ENCODE peak calls at places on chromosomes 6 and 20, in seven cellular contexts. E is HepG2, R is ovary, I is heart left ventricle, V is GM12892, S is uterus, B is esophagus squamous epithelium. U is an unnamed sample.

GRCh38 chr20:59493926-59494325 is 110.4 kb upstream of the PHACTR3 start:
- DNase-seq in R (no peak), B (no peak), E (no peak), I (no peak), S (no peak), V (no peak), U (no peak)

GRCh38 chr6:16511723-16512584 is 249.3 kb downstream of the ATXN1 start:
- DNase-seq in I (no peak), S (no peak), R (no peak), V (no peak), E (no peak), B (no peak), U (no peak)

GRCh38 chr20:4720121-4720976 is 1.4 kb upstream of the PRND start:
- DNase-seq in V (peak), R (peak), B (peak), E (peak), S (peak), I (peak), U (peak)

GRCh38 chr6:107414246-107414645 is 45.1 kb downstream of the PDSS2 start:
- DNase-seq in S (no peak), I (no peak), R (no peak), E (no peak), V (no peak), B (no peak), U (no peak)

GRCh38 chr6:53623497-53623896 is 42.1 kb downstream of the KLHL31 start:
- DNase-seq in R (no peak), E (no peak), I (no peak), S (no peak), V (no peak), B (no peak), U (no peak)

GRCh38 chr6:128807577-128807976 is 75.4 kb upstream of the LAMA2 start:
- DNase-seq in V (no peak), E (peak), S (no peak), B (no peak), I (no peak), R (no peak), U (no peak)

GRCh38 chr6:157763129-157763893 is 59.7 kb upstream of the SNX9 start:
- DNase-seq in V (no peak), B (peak), S (peak), R (peak), I (no peak), E (peak), U (peak)

GRCh38 chr20:22402990-22403859 is 181.1 kb downstream of the FOXA2 start:
- DNase-seq in S (no peak), I (no peak), V (no peak), B (no peak), E (peak), R (no peak), U (no peak)

GRCh38 chr6:42391441-42391840 is 60.3 kb downstream of the TRERF1 start:
- DNase-seq in E (no peak), V (no peak), S (no peak), R (no peak), B (no peak), I (no peak), U (no peak)

GRCh38 chr6:108561742-108562502 is 1.2 kb downstream of the FOXO3 start:
- DNase-seq in B (no peak), I (no peak), E (peak), S (no peak), R (peak), V (no peak), U (no peak)

GRCh38 chr20:9298906-9299305 is 215.5 kb upstream of the LAMP5 start:
- DNase-seq in I (no peak), R (no peak), E (no peak), S (no peak), V (no peak), B (no peak), U (no peak)

GRCh38 chr6:122494665-122495272 is 23.2 kb upstream of the SERINC1 start:
- DNase-seq in E (no peak), S (no peak), R (no peak), V (no peak), I (no peak), B (no peak), U (no peak)

GRCh38 chr20:9609892-9610502 is 95.6 kb downstream of the LAMP5 start:
- DNase-seq in I (no peak), B (no peak), V (no peak), E (peak), R (peak), S (peak), U (no peak)

GRCh38 chr6:149483849-149484635 is 772 bp downstream of the ZC3H12D start:
- DNase-seq in V (no peak), R (no peak), B (no peak), I (no peak), E (no peak), S (no peak), U (no peak)

GRCh38 chr20:62736026-62736406 is 27.4 kb downstream of the NTSR1 start:
- DNase-seq in I (peak), S (no peak), B (no peak), V (no peak), E (no peak), R (no peak), U (no peak)

GRCh38 chr6:43865086-43865485 is 95.1 kb downstream of the VEGFA start:
- DNase-seq in B (no peak), I (peak), R (no peak), E (no peak), V (no peak), S (no peak), U (no peak)

GRCh38 chr6:39227476-39227875 is 1.8 kb downstream of the KCNK5 start:
- DNase-seq in R (no peak), V (no peak), S (no peak), I (no peak), B (no peak), E (no peak), U (no peak)

GRCh38 chr6:164889980-164890379 is 419.4 kb downstream of the C6orf118 start:
- DNase-seq in V (no peak), E (no peak), S (no peak), B (no peak), I (no peak), R (no peak), U (no peak)

GRCh38 chr20:45971425-45971674 is 653 bp downstream of the ZNF335 start:
- DNase-seq in I (no peak), E (no peak), S (no peak), V (peak), B (peak), R (no peak), U (no peak)

GRCh38 chr20:45969712-45970634 is 2.0 kb downstream of the ZNF335 start:
- DNase-seq in E (peak), R (no peak), B (no peak), V (no peak), S (peak), I (no peak), U (peak)

GRCh38 chr20:45972500-45973183 is 639 bp upstream of the ZNF335 start:
- DNase-seq in I (no peak), S (peak), V (peak), R (no peak), E (no peak), B (no peak), U (no peak)

GRCh38 chr20:45970646-45971424 is 1.2 kb downstream of the ZNF335 start:
- DNase-seq in S (peak), B (no peak), R (no peak), E (no peak), V (no peak), I (no peak), U (no peak)

DNA sequence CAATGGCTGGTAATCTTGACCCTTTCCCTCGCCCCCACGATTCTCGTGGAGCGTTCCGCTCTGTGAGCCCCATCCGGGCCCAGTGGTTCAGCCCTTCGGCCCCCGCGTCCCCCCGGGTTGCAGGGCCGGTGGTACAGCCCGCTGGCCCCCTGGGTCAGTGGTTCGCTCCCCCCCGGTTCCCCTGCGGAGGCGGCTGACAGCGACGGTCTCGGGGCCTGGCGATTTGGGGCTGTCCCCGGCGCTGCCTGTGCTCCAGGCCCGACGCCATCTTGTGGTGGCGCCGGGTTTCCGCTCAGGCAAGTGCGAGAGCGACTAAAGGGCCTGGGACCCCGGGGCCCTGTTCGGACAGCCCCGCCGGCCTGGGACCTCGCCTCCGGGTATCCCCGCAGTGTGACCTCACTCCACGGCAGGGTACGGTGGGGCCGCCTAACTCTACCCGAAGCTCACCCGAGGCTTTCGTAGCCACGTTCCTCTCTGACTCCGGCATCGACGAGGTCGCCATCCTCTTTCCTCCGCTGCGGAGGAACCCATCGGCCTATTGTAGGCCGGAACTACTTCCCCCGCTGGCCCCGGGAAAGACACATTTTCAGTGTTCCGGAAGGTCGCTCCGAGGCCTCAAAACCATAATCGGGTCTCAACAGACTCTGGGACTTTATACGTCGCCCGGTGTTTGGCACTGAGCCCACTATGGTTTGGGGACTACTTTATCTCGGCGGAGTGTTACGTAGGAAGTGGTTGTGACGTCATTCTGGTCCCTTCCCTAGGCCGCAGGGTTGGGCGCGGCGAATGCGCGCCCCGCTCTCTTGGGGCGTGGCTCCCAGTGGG is at the start of gene ZNF335:
- DNase-seq in V (peak), S (peak), E (peak), R (peak), B (peak), I (peak), U (peak)
- TF ChIP-seq POLR2A in V (peak), S (peak), E (peak), R (peak), B (peak), I (no peak), U (peak)

GRCh38 chr6:116611020-116611419 is 5.3 kb upstream of the RSPH4A start:
- DNase-seq in V (no peak), E (no peak), B (no peak), S (no peak), R (no peak), I (no peak), U (no peak)

GRCh38 chr6:116616757-116617093 is 446 bp downstream of the RSPH4A start:
- DNase-seq in E (no peak), S (no peak), R (peak), V (no peak), I (peak), B (no peak), U (peak)

DNA sequence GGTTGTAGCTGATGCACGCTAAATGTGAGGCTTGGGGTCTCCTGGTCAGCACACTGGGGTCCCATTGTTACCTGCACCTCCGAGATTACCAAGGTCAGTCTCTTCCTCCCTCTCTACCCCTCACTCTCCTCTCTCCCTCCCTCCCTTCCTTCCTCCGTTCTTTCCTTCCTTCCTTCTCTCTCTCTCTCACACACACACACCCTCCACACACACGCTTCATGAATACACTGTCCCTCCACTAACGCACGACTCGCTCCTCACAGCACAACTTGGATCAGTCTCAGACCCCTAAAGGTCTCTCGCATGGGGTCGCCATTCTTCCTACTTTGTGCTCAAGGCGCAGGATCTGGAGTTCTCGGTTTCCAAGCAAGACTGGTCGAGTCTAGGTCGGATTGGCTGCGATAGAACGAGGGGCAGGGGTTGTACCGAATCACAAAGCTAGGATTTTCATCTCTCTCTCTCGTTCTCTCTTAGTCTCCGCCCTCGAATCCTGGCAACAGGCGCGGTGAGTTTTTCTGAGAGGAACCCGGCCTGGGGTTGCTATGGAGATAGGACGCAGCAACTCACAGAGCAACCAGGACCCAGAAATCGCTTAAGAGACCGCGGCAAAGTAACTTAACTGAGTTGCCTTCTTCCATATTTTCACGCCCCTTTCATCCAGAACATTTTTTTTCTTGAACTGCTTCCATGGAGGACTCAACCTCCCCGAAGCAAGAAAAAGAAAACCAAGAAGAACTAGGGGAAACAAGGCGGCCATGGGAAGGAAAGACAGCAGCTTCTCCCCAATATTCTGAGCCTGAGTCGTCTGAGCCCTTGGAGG is at the start of gene RSPH4A:
- DNase-seq in I (peak), R (peak), S (peak), B (peak), V (peak), E (peak), U (peak)
- TF ChIP-seq POLR2A in I (no peak), R (no peak), S (no peak), B (no peak), V (no peak), E (no peak), U (no peak)

GRCh38 chr20:46028110-46028509 is 905 bp upstream of the SLC12A5 start:
- DNase-seq in B (no peak), R (no peak), I (peak), E (no peak), V (no peak), S (no peak), U (no peak)
- TF ChIP-seq POLR2A in B (no peak), R (no peak), I (no peak), E (no peak), V (no peak), S (no peak), U (no peak)

GRCh38 chr6:168500519-168500918 is 59.5 kb downstream of the SMOC2 start:
- DNase-seq in R (no peak), E (no peak), B (no peak), I (no peak), V (no peak), S (no peak), U (no peak)
- TF ChIP-seq POLR2A in R (no peak), E (no peak), B (no peak), I (no peak), V (no peak), S (no peak), U (no peak)

DNA sequence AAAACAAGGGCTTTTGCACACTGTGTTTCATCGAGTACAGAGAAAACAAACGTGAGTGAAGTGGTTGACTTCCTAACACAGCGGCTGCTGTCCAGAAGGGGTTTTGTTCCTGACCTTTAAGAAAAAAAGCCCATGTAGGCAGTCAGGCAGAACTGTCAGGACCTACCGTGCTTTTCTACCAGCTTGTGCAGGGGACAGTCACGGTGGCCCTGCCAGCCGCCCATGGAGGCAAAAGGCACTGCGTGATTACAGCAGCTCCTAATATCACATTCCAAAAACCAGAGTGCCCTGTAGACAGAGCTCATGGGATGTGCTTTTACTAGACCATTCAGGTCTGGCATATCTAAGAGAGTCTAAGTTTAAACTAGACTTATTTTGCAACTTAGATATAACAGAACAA is 12.2 kb downstream of the TNFAIP3 start:
- DNase-seq in S (no peak), I (no peak), E (no peak), V (no peak), B (no peak), R (no peak), U (no peak)
- TF ChIP-seq POLR2A in S (no peak), I (no peak), E (no peak), V (no peak), B (no peak), R (no peak), U (no peak)

GRCh38 chr20:47585087-47585747 is 83.5 kb downstream of the NCOA3 start:
- DNase-seq in E (no peak), R (no peak), I (no peak), S (no peak), V (no peak), B (no peak), U (no peak)
- TF ChIP-seq POLR2A in E (no peak), R (no peak), I (no peak), S (no peak), V (no peak), B (no peak), U (no peak)

DNA sequence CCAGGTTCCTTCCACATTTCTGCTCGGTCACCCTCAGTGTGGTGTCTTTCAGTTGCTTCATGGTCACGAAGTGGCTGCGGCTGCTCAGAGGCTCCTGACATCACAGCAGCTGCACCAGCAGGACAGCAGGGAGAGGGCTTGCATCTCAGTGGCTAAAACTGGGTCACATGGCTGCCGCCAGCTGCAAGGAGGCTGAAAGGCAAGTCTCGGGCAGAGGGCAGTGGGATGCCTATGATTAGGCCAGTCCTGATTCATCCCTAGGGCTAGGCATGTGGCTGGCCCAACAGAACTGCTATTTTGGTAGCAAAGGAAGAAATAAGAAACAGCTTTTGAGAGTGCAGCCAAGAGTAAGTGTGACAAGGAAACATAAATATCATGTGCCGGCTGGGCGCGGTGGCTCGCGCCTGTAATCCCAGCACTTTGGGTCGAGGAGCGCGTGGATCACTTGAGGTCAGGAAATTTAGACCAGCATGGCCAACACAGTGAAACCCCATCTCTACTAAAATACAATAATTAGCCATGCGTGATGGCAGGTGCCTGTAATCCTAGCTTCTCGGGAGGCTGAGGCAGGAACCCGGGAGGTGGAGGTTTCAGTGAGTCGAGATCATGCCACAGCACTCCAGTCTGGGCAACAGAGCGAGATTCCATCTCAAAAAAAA is 46.6 kb downstream of the RBM38 start:
- DNase-seq in V (no peak), E (no peak), I (no peak), B (no peak), R (no peak), S (no peak), U (no peak)
- TF ChIP-seq POLR2A in V (no peak), E (no peak), I (no peak), B (no peak), R (no peak), S (no peak), U (no peak)

DNA sequence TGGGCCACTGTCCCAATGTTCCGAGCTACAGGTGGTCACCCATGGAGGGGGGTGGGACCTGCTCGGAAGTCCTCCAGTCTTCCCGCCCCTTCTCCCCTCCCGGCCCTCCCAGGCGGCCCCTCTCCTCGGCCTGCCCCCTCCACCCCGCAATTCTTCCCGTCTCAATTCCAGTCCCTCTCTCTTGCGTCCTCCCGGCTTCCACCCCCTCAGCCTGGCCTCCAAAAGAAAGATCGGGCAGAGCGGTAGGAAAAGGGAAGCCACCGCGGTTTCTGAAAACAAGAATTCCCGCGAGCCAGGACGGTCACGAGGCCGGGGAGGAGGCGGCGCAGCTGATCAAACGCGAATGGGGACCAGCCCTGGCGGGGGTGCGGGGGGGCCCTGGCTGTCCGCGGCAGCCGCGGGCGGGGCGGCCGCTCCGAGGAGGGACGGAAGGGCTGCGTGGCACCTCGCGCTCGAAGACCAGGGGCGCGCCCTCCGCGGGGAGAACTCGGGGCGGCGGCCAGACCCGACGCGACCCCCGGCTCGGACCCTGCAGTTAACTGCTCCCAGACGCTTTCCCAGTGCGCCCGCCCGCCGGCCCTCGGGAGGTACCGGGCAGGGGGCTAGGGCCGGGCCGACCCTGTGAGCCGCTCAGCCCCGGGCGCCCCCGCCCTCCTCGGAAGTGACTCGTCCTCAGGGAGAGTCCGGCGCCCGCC is 1.0 kb downstream of the PXDC1 start:
- DNase-seq in E (peak), I (peak), V (peak), R (peak), S (peak), B (no peak), U (peak)
- TF ChIP-seq POLR2A in E (no peak), I (no peak), V (no peak), R (peak), S (peak), B (peak), U (peak)

U was measured in H54.